ENCODE peak calls at places on chromosomes 12 and 14, in seven cellular contexts. T is A172; F is dorsolateral prefrontal cortex; E is naive thymus-derived CD4-positive, alpha-beta T cell; H is GDM1; A is NCI-H1092 treated with DMSO at 0.1 percent for 48 hours; Q is GM12865. S is an unnamed sample.

GRCh38 chr14:91035855-91036254 is 24.6 kb downstream of the RPS6KA5 start:
- DNase-seq in Q (peak), E (no peak), A (no peak), T (no peak), H (no peak), F (no peak), S (no peak)

GRCh38 chr14:38405851-38406630 is 150.1 kb upstream of the CLEC14A start:
- DNase-seq in E (no peak), A (peak), F (no peak), T (peak), H (no peak), Q (no peak), S (no peak)

GRCh38 chr12:57129311-57130288 is 1.3 kb downstream of the LRP1 start:
- DNase-seq in A (no peak), F (no peak), Q (no peak), E (no peak), T (no peak), H (no peak), S (peak)

GRCh38 chr14:90301580-90302181 is 30.1 kb downstream of the NRDE2 start:
- DNase-seq in H (no peak), T (peak), F (no peak), E (no peak), Q (peak), A (peak), S (peak)

GRCh38 chr12:25755681-25756260 is 202.7 kb upstream of the LMNTD1 start:
- DNase-seq in Q (no peak), F (no peak), H (no peak), T (no peak), E (no peak), A (no peak), S (no peak)

GRCh38 chr12:93850476-93850875 is 173.3 kb downstream of the CRADD start:
- DNase-seq in H (no peak), Q (no peak), E (no peak), T (no peak), A (no peak), F (no peak), S (no peak)

GRCh38 chr12:3289702-3290101 is 201.3 kb upstream of the PRMT8 start:
- DNase-seq in Q (no peak), F (no peak), T (no peak), H (no peak), A (peak), E (no peak), S (no peak)

GRCh38 chr12:65740873-65741600 is 83.2 kb upstream of the HMGA2 start:
- DNase-seq in A (no peak), E (peak), Q (peak), H (no peak), T (no peak), F (peak), S (peak)

GRCh38 chr12:124392991-124393790 is 98.3 kb downstream of the RFLNA start:
- DNase-seq in Q (no peak), F (peak), E (no peak), H (no peak), A (peak), T (peak), S (no peak)

GRCh38 chr14:65251213-65251612 is 148.9 kb upstream of the MAX start:
- DNase-seq in A (no peak), E (no peak), F (no peak), H (no peak), T (peak), Q (no peak), S (peak)

GRCh38 chr14:21061347-21061668 is 3.7 kb downstream of the RNASE8 start:
- DNase-seq in A (no peak), F (no peak), Q (no peak), E (no peak), T (no peak), H (no peak), S (no peak)

GRCh38 chr14:89382487-89383170 is 34.4 kb downstream of the FOXN3 start:
- DNase-seq in T (no peak), F (no peak), A (no peak), E (no peak), Q (no peak), H (no peak), S (no peak)

GRCh38 chr14:89041245-89041585 is 216.8 kb downstream of the TTC8 start:
- DNase-seq in E (no peak), A (peak), Q (no peak), T (peak), F (no peak), H (no peak), S (no peak)

GRCh38 chr12:48029401-48029770 is 25.1 kb upstream of the COL2A1 start:
- DNase-seq in E (no peak), T (no peak), A (no peak), F (no peak), H (no peak), Q (no peak), S (no peak)

GRCh38 chr12:57474430-57474829 is 5.2 kb downstream of the ARHGAP9 start:
- DNase-seq in F (no peak), T (no peak), H (no peak), A (no peak), E (no peak), Q (no peak), S (no peak)

GRCh38 chr14:61033851-61034250 is 52.8 kb downstream of the SLC38A6 start:
- DNase-seq in E (no peak), F (no peak), H (no peak), A (no peak), Q (no peak), T (no peak), S (no peak)

GRCh38 chr12:123132951-123133619 is 17.8 kb downstream of the PITPNM2 start:
- DNase-seq in T (no peak), A (peak), E (no peak), H (no peak), F (no peak), Q (no peak), S (no peak)

GRCh38 chr12:2672863-2673262 is 121.9 kb upstream of the FKBP4 start:
- DNase-seq in Q (no peak), H (no peak), A (no peak), T (no peak), F (no peak), E (no peak), S (no peak)

GRCh38 chr12:89067436-89067835 is 284.9 kb downstream of the DUSP6 start:
- DNase-seq in T (peak), A (no peak), H (no peak), F (no peak), E (no peak), Q (no peak), S (no peak)

GRCh38 chr12:116222358-116222757 is 55.1 kb downstream of the MED13L start:
- DNase-seq in Q (no peak), A (no peak), E (no peak), F (peak), H (no peak), T (peak), S (peak)

GRCh38 chr14:105912641-105913180 is 386.3 kb downstream of the TMEM121 start:
- DNase-seq in Q (no peak), A (no peak), E (no peak), T (no peak), F (no peak), H (no peak), S (no peak)

GRCh38 chr14:71206766-71207371 is 299.6 kb downstream of the PCNX1 start:
- DNase-seq in H (no peak), A (no peak), F (peak), Q (no peak), E (no peak), T (peak), S (no peak)